ENCODE peak calls at places on chromosomes 4 and X, in six cellular contexts. H, T, Q, W, E and P are unnamed samples.

GRCh38 chr4:80678413-80678812 is 342.9 kb downstream of the CFAP299 start:
- DNase-seq in H (no peak), T (no peak), Q (no peak), W (no peak), E (no peak), P (no peak)

GRCh38 chrX:150050387-150050786 is 112.1 kb upstream of the EOLA2 start:
- DNase-seq in H (no peak), T (no peak), Q (peak; percentile 9), W (no peak), E (no peak), P (no peak)

GRCh38 chr4:128068927-128069326 is 7.8 kb downstream of the LARP1B start:
- DNase-seq in H (no peak), T (peak; percentile 43), Q (peak; percentile 56), W (peak; percentile 20), E (peak; percentile 25), P (peak; percentile 56)

GRCh38 chrX:55342533-55343501 is 78.1 kb upstream of the PAGE3 start:
- DNase-seq in H (no peak), T (peak; percentile 2), Q (peak; percentile 28), W (no peak), E (peak; percentile 22), P (peak; percentile 22)

GRCh38 chrX:13396887-13397286 is 77.0 kb upstream of the ATXN3L start:
- DNase-seq in H (no peak), T (peak; percentile 74), Q (no peak), W (no peak), E (peak; percentile 69), P (peak; percentile 50)

GRCh38 chr4:31844350-31844749 is 1124.2 kb downstream of the PCDH7 start:
- DNase-seq in H (no peak), T (no peak), Q (no peak), W (no peak), E (no peak), P (no peak)

GRCh38 chrX:12946838-12947544 is 27.9 kb upstream of the TMSB4X start:
- DNase-seq in H (no peak), T (peak; percentile 83), Q (peak; percentile 76), W (peak; percentile 85), E (peak; percentile 97), P (peak; percentile 93)

GRCh38 chrX:97400492-97400891 is 516.8 kb downstream of the RPA4 start:
- DNase-seq in H (no peak), T (peak; percentile 15), Q (no peak), W (no peak), E (no peak), P (no peak)

GRCh38 chrX:40867352-40867751 is 132.0 kb upstream of the MED14 start:
- DNase-seq in H (no peak), T (peak; percentile 36), Q (no peak), W (no peak), E (peak; percentile 64), P (peak; percentile 57)

GRCh38 chrX:30812326-30812725 is 76.7 kb downstream of the TAB3 start:
- DNase-seq in H (no peak), T (no peak), Q (no peak), W (no peak), E (no peak), P (no peak)

GRCh38 chrX:118755633-118756032 is 28.2 kb downstream of the IL13RA1 start:
- DNase-seq in H (no peak), T (peak; percentile 2), Q (no peak), W (no peak), E (peak; percentile 39), P (no peak)

GRCh38 chr4:82851902-82852750 is 38.8 kb downstream of the SEC31A start:
- DNase-seq in H (no peak), T (peak; percentile 54), Q (no peak), W (no peak), E (peak; percentile 49), P (peak; percentile 68)

DNA sequence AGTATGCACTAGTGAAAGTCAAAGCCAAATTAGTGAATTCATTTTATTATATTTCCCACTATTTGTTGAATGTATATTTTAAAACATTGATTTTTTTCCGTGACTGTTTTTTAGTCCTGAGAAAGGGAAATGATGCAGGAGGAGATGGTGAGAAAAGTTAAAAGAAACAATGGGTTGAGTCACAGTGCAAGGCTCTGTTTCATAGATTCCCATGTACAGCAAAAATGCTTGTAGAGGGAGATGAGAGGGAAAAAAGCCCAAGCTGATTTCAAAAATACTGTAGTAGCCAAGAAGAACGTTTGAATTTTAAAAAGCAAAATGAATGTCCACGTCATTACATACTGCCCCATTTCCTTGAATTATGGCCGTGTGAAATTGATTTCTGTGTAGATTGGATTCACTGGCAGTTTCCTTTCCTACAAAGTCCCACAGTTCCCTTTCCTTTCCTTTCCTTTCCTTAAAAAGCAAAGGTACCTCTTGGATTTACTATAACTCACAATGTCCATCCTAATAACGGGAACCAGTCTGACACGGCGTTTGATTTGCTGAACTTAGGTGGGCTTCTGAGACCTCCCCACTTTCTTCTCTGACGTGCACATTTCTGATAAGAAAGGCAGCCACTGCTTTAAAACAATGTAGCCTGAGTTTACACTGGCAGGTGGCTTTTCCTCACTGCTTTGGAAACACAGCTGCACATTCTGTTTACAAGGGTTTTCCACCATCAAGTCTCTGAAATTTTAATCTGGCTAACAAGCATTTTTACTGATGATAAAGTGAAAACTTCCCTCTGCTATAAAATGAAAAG is 63.7 kb downstream of the SPCS3 start:
- DNase-seq in H (no peak), T (peak; percentile 60), Q (no peak), W (peak; percentile 73), E (peak; percentile 86), P (peak; percentile 90)
- H3K4me3 ChIP-seq in H (no peak overlapping the region), T (no peak overlapping the region), Q (no peak overlapping the region), W (no peak overlapping the region), E (peak overlapping the region; percentile 11), P (peak overlapping the region; percentile 29)

GRCh38 chrX:104641176-104641575 is 75.2 kb downstream of the IL1RAPL2 start:
- DNase-seq in H (no peak), T (no peak), Q (no peak), W (no peak), E (no peak), P (no peak)
- TF ChIP-seq CTCF in H (no peak), T (no peak), Q (peak; percentile 27), W (no peak), E (no peak), P (no peak)

GRCh38 chr4:160319221-160319867 is 1216.5 kb downstream of the RAPGEF2 start:
- DNase-seq in H (no peak), T (no peak), Q (no peak), W (peak; percentile 86), E (no peak), P (peak; percentile 26)
- H3K4me3 ChIP-seq in H (no peak overlapping the region), T (no peak overlapping the region), Q (no peak overlapping the region), W (no peak overlapping the region), E (no peak overlapping the region), P (no peak overlapping the region)

GRCh38 chrX:117508021-117508420 is 608.6 kb downstream of the KLHL13 start:
- DNase-seq in H (no peak), T (no peak), Q (no peak), W (no peak), E (no peak), P (no peak)

GRCh38 chrX:117511379-117511778 is 605.2 kb downstream of the KLHL13 start:
- DNase-seq in H (no peak), T (no peak), Q (no peak), W (no peak), E (no peak), P (no peak)

DNA sequence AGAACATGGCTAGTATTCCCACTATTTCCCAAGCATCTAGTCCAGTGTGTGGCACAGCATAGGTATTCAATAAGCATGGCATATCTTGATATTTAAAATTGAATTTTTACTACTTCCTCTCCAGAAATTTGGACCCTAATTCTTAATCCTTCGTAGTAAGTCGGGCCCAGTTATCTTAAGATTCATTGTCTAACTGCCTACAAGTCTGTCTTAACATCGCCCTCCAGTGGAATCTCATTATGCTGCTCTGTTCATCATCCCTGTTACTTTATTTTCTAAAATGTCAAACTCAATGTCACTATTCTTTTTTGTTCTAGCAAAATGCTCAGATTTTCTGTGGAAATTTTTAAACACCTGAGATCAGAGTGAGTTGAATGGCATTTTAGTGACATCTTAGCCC is 606.2 kb downstream of the KLHL13 start:
- DNase-seq in H (no peak), T (no peak), Q (no peak), W (no peak), E (no peak), P (no peak)
- TF ChIP-seq CTCF in H (no peak), T (no peak), Q (peak; percentile 6), W (no peak), E (no peak), P (no peak)

DNA sequence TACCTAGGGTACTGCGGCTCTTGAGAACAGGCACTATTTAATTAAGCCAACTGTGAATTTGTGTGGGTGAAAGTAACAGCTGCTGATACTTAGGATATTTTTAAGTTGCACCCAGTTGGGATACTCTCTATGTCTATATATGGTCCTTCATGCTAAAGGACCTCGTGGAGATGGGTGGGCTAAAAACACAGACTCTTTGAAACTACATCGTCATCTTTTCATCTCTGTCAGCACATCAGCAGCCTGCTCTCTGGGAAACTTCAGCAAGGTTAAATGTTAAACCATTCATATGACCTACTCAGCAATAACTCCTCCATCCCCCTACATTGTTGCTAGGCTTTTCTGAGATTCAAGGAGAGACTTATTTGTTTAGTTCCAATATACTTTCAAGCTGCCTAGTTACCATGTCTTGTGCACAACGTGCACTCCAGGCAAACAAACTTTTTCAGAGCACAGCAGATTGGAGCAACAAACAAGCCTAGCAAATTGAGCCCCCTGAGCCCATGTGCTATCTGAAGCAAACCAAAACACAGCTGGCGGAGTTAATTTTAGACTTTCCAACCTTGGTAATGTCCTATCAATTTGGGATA is 6.2 kb upstream of the MOB1B start:
- DNase-seq in H (no peak), T (no peak), Q (no peak), W (no peak), E (no peak), P (no peak)
- H3K4me3 ChIP-seq in H (no peak overlapping the region), T (no peak overlapping the region), Q (no peak overlapping the region), W (no peak overlapping the region), E (no peak overlapping the region), P (no peak overlapping the region)